ENCODE peak calls at places on chromosomes 6 and 20, in nine cellular contexts. C is heart left ventricle; Z is stomach; B is endodermal cell; W is AG04450; Y is A549; K is fibroblast of lung; I is left lung; N is CD8-positive, alpha-beta T cell. Q is an unnamed sample.

GRCh38 chr20:21396921-21397340 is 395 bp downstream of the NKX2-4 start:
- DNase-seq in C (no peak), Z (no peak), B (peak), N (peak), I (no peak), Y (no peak), W (no peak), K (no peak), Q (no peak)

GRCh38 chr20:48767269-48767960 is 60.4 kb downstream of the PREX1 start:
- DNase-seq in Y (no peak), B (no peak), Z (no peak), N (peak), W (no peak), C (no peak), K (no peak), I (no peak), Q (no peak)

GRCh38 chr6:52640916-52641315 is 30.0 kb upstream of the TMEM14A start:
- DNase-seq in W (no peak), B (no peak), Z (no peak), N (no peak), C (no peak), K (no peak), I (no peak), Y (no peak), Q (no peak)

GRCh38 chr20:48708630-48709029 is 119.2 kb downstream of the PREX1 start:
- DNase-seq in K (no peak), I (peak), C (no peak), Z (no peak), Y (no peak), W (no peak), B (no peak), N (no peak), Q (no peak)

GRCh38 chr6:45610832-45611231 is 233.1 kb upstream of the SUPT3H start:
- DNase-seq in Y (no peak), Z (no peak), K (no peak), I (no peak), N (no peak), W (no peak), B (no peak), C (no peak), Q (no peak)

GRCh38 chr20:56924976-56925695 is 296.0 kb downstream of the TFAP2C start:
- DNase-seq in I (no peak), K (no peak), C (no peak), B (peak), W (no peak), N (no peak), Z (no peak), Y (peak), Q (no peak)

GRCh38 chr6:129744201-129744879 is 34.4 kb upstream of the ARHGAP18 start:
- DNase-seq in N (no peak), I (no peak), C (no peak), W (peak), K (peak), B (no peak), Z (no peak), Y (peak), Q (no peak)

GRCh38 chr6:167056370-167056769 is 57.2 kb downstream of the CEP43 start:
- DNase-seq in W (no peak), B (no peak), N (no peak), C (no peak), K (peak), Z (no peak), I (no peak), Y (no peak), Q (no peak)

GRCh38 chr6:139124887-139125672 is 9.8 kb upstream of the HECA start:
- DNase-seq in Z (peak), B (peak), K (peak), I (peak), W (no peak), C (peak), Y (peak), N (peak), Q (peak)

GRCh38 chr6:26296857-26297648 is 67.9 kb upstream of the BTN3A2 start:
- DNase-seq in Z (no peak), N (no peak), W (no peak), B (no peak), C (no peak), Y (no peak), I (no peak), K (peak), Q (no peak)

GRCh38 chr20:54111460-54111859 is 41.1 kb upstream of the BCAS1 start:
- DNase-seq in K (no peak), B (no peak), N (no peak), Z (no peak), C (no peak), W (no peak), I (no peak), Y (no peak), Q (no peak)

GRCh38 chr20:45399018-45399417 is 9.1 kb upstream of the DBNDD2 start:
- DNase-seq in B (no peak), Y (no peak), N (no peak), I (no peak), Z (no peak), C (no peak), W (no peak), K (no peak), Q (no peak)

GRCh38 chr20:5703542-5704215 is 46.5 kb upstream of the SHLD1 start:
- DNase-seq in B (no peak), K (peak), N (no peak), C (no peak), Y (no peak), Z (no peak), I (no peak), W (no peak), Q (no peak)

GRCh38 chr6:90369024-90369519 is 72.4 kb upstream of the BACH2 start:
- DNase-seq in W (peak), B (peak), K (peak), Y (peak), C (peak), N (no peak), Z (peak), I (peak), Q (peak)
- H3K27ac ChIP-seq in W (peak), B (peak), K (peak), Y (peak), C (no peak), N (no peak), Z (no peak), I (peak), Q (peak)

DNA sequence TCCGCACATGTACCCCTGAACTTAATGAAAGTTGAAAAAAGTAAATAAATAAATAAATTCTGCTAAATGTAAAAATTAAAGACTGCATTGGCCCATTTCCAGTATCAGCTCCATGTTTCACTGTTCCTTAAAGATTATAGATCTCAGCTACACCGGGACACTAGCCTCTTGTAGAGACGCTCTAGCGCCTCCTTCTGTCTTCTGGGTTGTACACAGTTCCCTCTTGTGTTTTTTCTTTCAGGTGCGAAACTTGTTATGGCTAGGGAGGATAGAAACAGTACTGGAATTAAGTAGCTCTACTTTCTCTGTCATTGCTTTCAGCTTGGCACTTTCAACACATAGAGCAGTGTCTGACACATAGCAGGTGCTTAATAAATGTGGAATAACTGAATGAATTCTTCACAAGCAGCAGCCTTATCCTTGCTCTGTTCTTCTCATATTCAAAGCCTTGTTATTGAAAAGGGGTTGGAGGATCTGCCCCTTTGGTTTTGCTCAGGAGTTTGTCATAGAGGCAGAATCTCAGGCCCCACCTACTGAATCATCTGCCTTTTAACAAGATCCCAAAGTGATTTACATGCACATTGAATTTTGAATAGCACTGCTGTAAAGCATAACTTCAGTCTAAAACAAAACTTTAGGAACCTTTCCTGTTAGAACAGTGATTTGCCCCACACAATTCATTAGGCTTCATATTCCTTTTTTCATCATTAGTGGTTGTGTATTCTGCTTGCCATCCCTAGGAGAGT is 92.3 kb downstream of the FIG4 start:
- DNase-seq in B (peak), Z (no peak), C (no peak), K (no peak), Y (no peak), N (no peak), W (no peak), I (no peak), Q (no peak)
- TF ChIP-seq CTCF in B (peak), Z (peak), C (peak), K (peak), Y (no peak), N (no peak), W (peak), I (no peak), Q (peak)

GRCh38 chr6:14435291-14435690 is 317.7 kb downstream of the CD83 start:
- DNase-seq in K (peak), N (no peak), C (no peak), W (no peak), B (no peak), Z (no peak), Y (no peak), I (no peak), Q (no peak)

GRCh38 chr6:14429396-14429795 is 311.8 kb downstream of the CD83 start:
- DNase-seq in Y (no peak), W (no peak), Z (no peak), C (no peak), N (no peak), I (no peak), B (peak), K (no peak), Q (no peak)

GRCh38 chr6:14428269-14428668 is 310.7 kb downstream of the CD83 start:
- DNase-seq in Z (no peak), W (no peak), C (no peak), Y (no peak), I (no peak), B (no peak), K (no peak), N (no peak), Q (no peak)

GRCh38 chr6:14430218-14430617 is 312.6 kb downstream of the CD83 start:
- DNase-seq in I (no peak), B (no peak), N (no peak), K (no peak), Y (no peak), Z (no peak), W (no peak), C (no peak), Q (no peak)

GRCh38 chr6:14431375-14432330 is 314.1 kb downstream of the CD83 start:
- DNase-seq in C (peak), Z (no peak), W (no peak), N (no peak), B (no peak), K (no peak), I (no peak), Y (no peak), Q (no peak)
- H3K27ac ChIP-seq in C (peak), Z (no peak), W (no peak), N (no peak), B (no peak), K (no peak), I (no peak), Y (no peak), Q (peak)

GRCh38 chr6:42084889-42085288 is 34.6 kb downstream of the TAF8 start:
- DNase-seq in W (no peak), N (no peak), C (no peak), Z (no peak), B (no peak), I (no peak), K (no peak), Y (peak), Q (no peak)
- TF ChIP-seq CTCF in W (peak), N (no peak), C (no peak), Z (no peak), B (peak), I (no peak), K (peak), Y (peak), Q (no peak)

GRCh38 chr6:154297711-154298110 is 58.9 kb downstream of the IPCEF1 start:
- DNase-seq in Z (no peak), C (peak), B (no peak), Y (no peak), N (no peak), W (no peak), K (peak), I (no peak), Q (no peak)
- H3K27ac ChIP-seq in Z (no peak), C (no peak), B (no peak), Y (no peak), N (no peak), W (no peak), K (no peak), I (peak), Q (peak)

GRCh38 chr6:28134015-28134414 is 7.7 kb upstream of the ZKSCAN8 start:
- DNase-seq in Z (no peak), K (peak), I (no peak), Y (peak), C (no peak), N (peak), W (no peak), B (peak), Q (no peak)
- TF ChIP-seq CTCF in Z (peak), K (peak), I (no peak), Y (peak), C (peak), N (no peak), W (peak), B (peak), Q (peak)

GRCh38 chr6:137213331-137213740 is 5.8 kb downstream of the IFNGR1 start:
- DNase-seq in I (no peak), B (no peak), W (no peak), K (no peak), C (no peak), N (no peak), Z (no peak), Y (no peak), Q (no peak)
- H3K27ac ChIP-seq in I (peak), B (no peak), W (no peak), K (no peak), C (peak), N (no peak), Z (peak), Y (no peak), Q (peak)

DNA sequence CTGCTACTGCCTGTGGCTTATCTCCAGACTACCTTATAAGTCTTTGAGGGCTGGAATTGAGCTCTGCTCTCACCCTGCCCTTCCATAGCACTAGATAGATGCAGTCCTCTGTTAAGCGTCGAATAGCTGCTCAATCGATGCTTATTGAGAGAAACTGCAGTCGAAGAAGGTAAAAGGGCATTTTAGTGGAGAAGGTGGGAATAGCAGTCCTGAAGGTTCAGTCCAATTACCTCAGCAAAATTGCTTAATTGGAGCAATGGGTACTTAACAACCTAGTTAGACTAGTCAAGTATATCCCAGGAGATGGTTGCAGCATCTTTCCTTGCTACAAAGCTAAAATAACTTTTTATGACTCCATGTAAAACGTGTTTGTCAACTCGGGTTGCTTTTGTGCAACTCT is 66.8 kb upstream of the NT5E start:
- DNase-seq in W (no peak), Y (no peak), Z (no peak), C (no peak), K (no peak), B (no peak), N (no peak), I (no peak), Q (no peak)
- TF ChIP-seq CTCF in W (no peak), Y (no peak), Z (no peak), C (no peak), K (no peak), B (peak), N (no peak), I (no peak), Q (no peak)

DNA sequence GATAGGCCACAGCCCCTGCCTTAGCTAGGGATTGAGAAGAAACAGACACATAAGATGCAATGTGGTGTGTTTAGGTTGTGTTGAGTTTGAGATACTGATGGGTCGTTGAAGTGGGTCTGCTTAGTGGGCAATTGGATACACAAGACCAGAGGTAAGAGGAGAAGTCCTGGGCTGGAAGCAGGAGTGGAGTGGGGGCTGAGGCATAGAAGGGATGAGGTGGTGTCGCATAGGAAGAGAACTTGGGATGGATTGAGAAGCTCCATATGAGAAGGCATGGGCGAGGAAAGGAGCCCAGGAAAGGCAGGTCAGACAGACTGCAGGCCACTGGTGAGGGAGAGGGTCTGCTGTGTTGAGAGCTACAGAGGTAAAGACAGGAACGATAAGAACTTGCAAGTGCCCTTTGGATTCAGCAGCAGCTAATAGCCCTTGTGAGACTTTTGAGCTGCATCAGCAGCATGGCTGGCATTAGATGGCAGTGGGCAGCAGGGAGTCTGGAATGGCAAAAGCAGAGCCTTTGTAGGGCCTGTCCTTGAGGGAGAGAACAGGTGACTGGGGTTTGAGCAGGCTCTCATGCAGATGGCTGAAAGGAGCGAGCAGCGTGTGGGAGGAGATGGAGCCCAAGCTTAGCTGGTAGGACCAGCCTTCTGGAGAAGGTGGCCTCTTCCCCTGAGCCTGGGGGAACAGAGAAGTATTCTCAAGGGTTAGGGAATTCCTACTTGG is 33.2 kb downstream of the PLCG1 start:
- DNase-seq in K (no peak), Y (no peak), C (peak), I (peak), W (no peak), B (peak), Z (no peak), N (peak), Q (no peak)
- H3K27ac ChIP-seq in K (no peak), Y (no peak), C (no peak), I (no peak), W (no peak), B (no peak), Z (no peak), N (peak), Q (peak)

DNA sequence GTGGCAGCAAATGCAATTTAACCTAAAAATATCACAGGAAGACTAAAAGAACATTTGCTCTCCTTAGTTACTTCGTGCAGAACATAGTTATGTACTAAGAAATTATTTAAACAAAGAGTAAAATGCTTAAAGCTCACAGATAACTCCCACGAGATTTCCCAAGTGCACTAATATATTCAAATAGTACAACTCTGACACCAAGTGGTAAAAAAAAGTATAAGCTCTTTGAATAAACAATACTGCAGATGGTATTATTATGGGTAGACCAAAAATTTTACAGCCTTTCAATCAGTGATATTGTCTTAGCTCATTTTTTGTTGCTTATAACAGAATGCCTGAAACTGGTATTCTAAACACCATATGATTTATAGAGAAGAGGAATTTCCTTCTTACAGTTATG is 52.8 kb upstream of the FILIP1 start:
- DNase-seq in K (no peak), B (no peak), C (no peak), W (no peak), Y (peak), Z (no peak), I (no peak), N (no peak), Q (no peak)
- TF ChIP-seq CTCF in K (peak), B (peak), C (peak), W (peak), Y (peak), Z (no peak), I (peak), N (no peak), Q (peak)

Q was measured in left ventricle myocardium inferior.